ENCODE peak calls at places on chromosomes 13 and 19, in ten cellular contexts. One of them, this sample, is unnamed.

GRCh38 chr19:48644839-48645651 is 942 bp downstream of the CA11 start:
- DNase-seq in kidney epithelial cell: no peak
- DNase-seq in uterus: peak
- DNase-seq in astrocyte of the spinal cord: peak
- DNase-seq in IMR-90: peak
- DNase-seq in foreskin fibroblast: peak
- DNase-seq in stimulated activated effector memory CD8-positive, alpha-beta T cell treated with anti-CD3 and anti-CD28 coated beads, Interleukin-12 subunit alpha, Interleukin-12 subunit beta, amount 100 ng/mL, for 72 hours: peak
- DNase-seq in right lobe of liver: peak
- DNase-seq in stromal cell of bone marrow: peak
- DNase-seq in COLO829: peak
- DNase-seq in this sample: peak

GRCh38 chr19:5880196-5880595 is 9.9 kb upstream of the FUT5 start:
- DNase-seq in kidney epithelial cell: no peak
- DNase-seq in uterus: no peak
- DNase-seq in astrocyte of the spinal cord: no peak
- DNase-seq in IMR-90: no peak
- DNase-seq in foreskin fibroblast: no peak
- DNase-seq in stimulated activated effector memory CD8-positive, alpha-beta T cell treated with anti-CD3 and anti-CD28 coated beads, Interleukin-12 subunit alpha, Interleukin-12 subunit beta, amount 100 ng/mL, for 72 hours: no peak
- DNase-seq in right lobe of liver: no peak
- DNase-seq in stromal cell of bone marrow: no peak
- DNase-seq in COLO829: no peak
- DNase-seq in this sample: no peak

GRCh38 chr13:20258963-20259288 is 26.8 kb upstream of the GJB6 start:
- DNase-seq in kidney epithelial cell: no peak
- DNase-seq in uterus: no peak
- DNase-seq in astrocyte of the spinal cord: no peak
- DNase-seq in IMR-90: no peak
- DNase-seq in foreskin fibroblast: no peak
- DNase-seq in stimulated activated effector memory CD8-positive, alpha-beta T cell treated with anti-CD3 and anti-CD28 coated beads, Interleukin-12 subunit alpha, Interleukin-12 subunit beta, amount 100 ng/mL, for 72 hours: no peak
- DNase-seq in right lobe of liver: no peak
- DNase-seq in stromal cell of bone marrow: no peak
- DNase-seq in COLO829: no peak
- DNase-seq in this sample: no peak

GRCh38 chr19:36093146-36093662 is 17.7 kb upstream of the OVOL3 start:
- DNase-seq in kidney epithelial cell: no peak
- DNase-seq in uterus: no peak
- DNase-seq in astrocyte of the spinal cord: no peak
- DNase-seq in IMR-90: no peak
- DNase-seq in foreskin fibroblast: no peak
- DNase-seq in stimulated activated effector memory CD8-positive, alpha-beta T cell treated with anti-CD3 and anti-CD28 coated beads, Interleukin-12 subunit alpha, Interleukin-12 subunit beta, amount 100 ng/mL, for 72 hours: no peak
- DNase-seq in right lobe of liver: no peak
- DNase-seq in stromal cell of bone marrow: peak
- DNase-seq in COLO829: no peak
- DNase-seq in this sample: no peak

GRCh38 chr19:35223856-35224505 is 4.6 kb downstream of the FAM187B start:
- DNase-seq in kidney epithelial cell: no peak
- DNase-seq in uterus: no peak
- DNase-seq in astrocyte of the spinal cord: no peak
- DNase-seq in IMR-90: no peak
- DNase-seq in foreskin fibroblast: peak
- DNase-seq in stimulated activated effector memory CD8-positive, alpha-beta T cell treated with anti-CD3 and anti-CD28 coated beads, Interleukin-12 subunit alpha, Interleukin-12 subunit beta, amount 100 ng/mL, for 72 hours: no peak
- DNase-seq in right lobe of liver: peak
- DNase-seq in stromal cell of bone marrow: no peak
- DNase-seq in COLO829: no peak
- DNase-seq in this sample: no peak

GRCh38 chr19:19562665-19563347 is 24.7 kb downstream of the CILP2 start:
- DNase-seq in kidney epithelial cell: no peak
- DNase-seq in uterus: no peak
- DNase-seq in astrocyte of the spinal cord: no peak
- DNase-seq in IMR-90: no peak
- DNase-seq in foreskin fibroblast: no peak
- DNase-seq in stimulated activated effector memory CD8-positive, alpha-beta T cell treated with anti-CD3 and anti-CD28 coated beads, Interleukin-12 subunit alpha, Interleukin-12 subunit beta, amount 100 ng/mL, for 72 hours: no peak
- DNase-seq in right lobe of liver: no peak
- DNase-seq in stromal cell of bone marrow: no peak
- DNase-seq in COLO829: no peak
- DNase-seq in this sample: no peak

GRCh38 chr19:45110811-45111210 is 17.8 kb downstream of the PPP1R37 start:
- DNase-seq in kidney epithelial cell: no peak
- DNase-seq in uterus: no peak
- DNase-seq in astrocyte of the spinal cord: no peak
- DNase-seq in IMR-90: no peak
- DNase-seq in foreskin fibroblast: no peak
- DNase-seq in stimulated activated effector memory CD8-positive, alpha-beta T cell treated with anti-CD3 and anti-CD28 coated beads, Interleukin-12 subunit alpha, Interleukin-12 subunit beta, amount 100 ng/mL, for 72 hours: no peak
- DNase-seq in right lobe of liver: no peak
- DNase-seq in stromal cell of bone marrow: no peak
- DNase-seq in COLO829: no peak
- DNase-seq in this sample: no peak

GRCh38 chr13:114032121-114032799 is 58.4 kb upstream of the C13orf46 start:
- DNase-seq in kidney epithelial cell: no peak
- DNase-seq in uterus: peak
- DNase-seq in astrocyte of the spinal cord: peak
- DNase-seq in IMR-90: peak
- DNase-seq in foreskin fibroblast: peak
- DNase-seq in stimulated activated effector memory CD8-positive, alpha-beta T cell treated with anti-CD3 and anti-CD28 coated beads, Interleukin-12 subunit alpha, Interleukin-12 subunit beta, amount 100 ng/mL, for 72 hours: no peak
- DNase-seq in right lobe of liver: no peak
- DNase-seq in stromal cell of bone marrow: no peak
- DNase-seq in COLO829: no peak
- DNase-seq in this sample: peak

GRCh38 chr19:46925548-46925950 is 64.8 kb downstream of the ARHGAP35 start:
- DNase-seq in kidney epithelial cell: no peak
- DNase-seq in uterus: no peak
- DNase-seq in astrocyte of the spinal cord: no peak
- DNase-seq in IMR-90: no peak
- DNase-seq in foreskin fibroblast: no peak
- DNase-seq in stimulated activated effector memory CD8-positive, alpha-beta T cell treated with anti-CD3 and anti-CD28 coated beads, Interleukin-12 subunit alpha, Interleukin-12 subunit beta, amount 100 ng/mL, for 72 hours: no peak
- DNase-seq in right lobe of liver: peak
- DNase-seq in stromal cell of bone marrow: no peak
- DNase-seq in COLO829: no peak
- DNase-seq in this sample: peak

GRCh38 chr19:45142728-45143115 is 18.1 kb downstream of the NKPD1 start:
- DNase-seq in kidney epithelial cell: no peak
- DNase-seq in uterus: no peak
- DNase-seq in astrocyte of the spinal cord: no peak
- DNase-seq in IMR-90: no peak
- DNase-seq in foreskin fibroblast: no peak
- DNase-seq in stimulated activated effector memory CD8-positive, alpha-beta T cell treated with anti-CD3 and anti-CD28 coated beads, Interleukin-12 subunit alpha, Interleukin-12 subunit beta, amount 100 ng/mL, for 72 hours: no peak
- DNase-seq in right lobe of liver: no peak
- DNase-seq in stromal cell of bone marrow: no peak
- DNase-seq in COLO829: no peak
- DNase-seq in this sample: no peak

GRCh38 chr13:101576977-101577376 is 124.5 kb downstream of the ITGBL1 start:
- DNase-seq in kidney epithelial cell: no peak
- DNase-seq in uterus: no peak
- DNase-seq in astrocyte of the spinal cord: no peak
- DNase-seq in IMR-90: no peak
- DNase-seq in foreskin fibroblast: no peak
- DNase-seq in stimulated activated effector memory CD8-positive, alpha-beta T cell treated with anti-CD3 and anti-CD28 coated beads, Interleukin-12 subunit alpha, Interleukin-12 subunit beta, amount 100 ng/mL, for 72 hours: no peak
- DNase-seq in right lobe of liver: no peak
- DNase-seq in stromal cell of bone marrow: no peak
- DNase-seq in COLO829: no peak
- DNase-seq in this sample: no peak

GRCh38 chr19:17205237-17206140 is 9.7 kb upstream of the USE1 start:
- DNase-seq in kidney epithelial cell: no peak
- DNase-seq in uterus: peak
- DNase-seq in astrocyte of the spinal cord: peak
- DNase-seq in IMR-90: peak
- DNase-seq in foreskin fibroblast: peak
- DNase-seq in stimulated activated effector memory CD8-positive, alpha-beta T cell treated with anti-CD3 and anti-CD28 coated beads, Interleukin-12 subunit alpha, Interleukin-12 subunit beta, amount 100 ng/mL, for 72 hours: peak
- DNase-seq in right lobe of liver: peak
- DNase-seq in stromal cell of bone marrow: no peak
- DNase-seq in COLO829: peak
- DNase-seq in this sample: peak

GRCh38 chr19:51779703-51780102 is 15.3 kb upstream of the FPR3 start:
- DNase-seq in kidney epithelial cell: no peak
- DNase-seq in uterus: no peak
- DNase-seq in astrocyte of the spinal cord: no peak
- DNase-seq in IMR-90: no peak
- DNase-seq in foreskin fibroblast: no peak
- DNase-seq in stimulated activated effector memory CD8-positive, alpha-beta T cell treated with anti-CD3 and anti-CD28 coated beads, Interleukin-12 subunit alpha, Interleukin-12 subunit beta, amount 100 ng/mL, for 72 hours: no peak
- DNase-seq in right lobe of liver: no peak
- DNase-seq in stromal cell of bone marrow: no peak
- DNase-seq in COLO829: no peak
- DNase-seq in this sample: no peak

GRCh38 chr19:42628411-42629135 is 33.8 kb upstream of the CEACAM8 start:
- DNase-seq in kidney epithelial cell: no peak
- DNase-seq in uterus: no peak
- DNase-seq in astrocyte of the spinal cord: no peak
- DNase-seq in IMR-90: no peak
- DNase-seq in foreskin fibroblast: peak
- DNase-seq in stimulated activated effector memory CD8-positive, alpha-beta T cell treated with anti-CD3 and anti-CD28 coated beads, Interleukin-12 subunit alpha, Interleukin-12 subunit beta, amount 100 ng/mL, for 72 hours: no peak
- DNase-seq in right lobe of liver: no peak
- DNase-seq in stromal cell of bone marrow: no peak
- DNase-seq in COLO829: no peak
- DNase-seq in this sample: no peak

GRCh38 chr19:43470288-43470687 is 4.9 kb upstream of the LYPD3 start:
- DNase-seq in kidney epithelial cell: no peak
- DNase-seq in uterus: no peak
- DNase-seq in astrocyte of the spinal cord: peak
- DNase-seq in IMR-90: peak
- DNase-seq in foreskin fibroblast: peak
- DNase-seq in stimulated activated effector memory CD8-positive, alpha-beta T cell treated with anti-CD3 and anti-CD28 coated beads, Interleukin-12 subunit alpha, Interleukin-12 subunit beta, amount 100 ng/mL, for 72 hours: no peak
- DNase-seq in right lobe of liver: no peak
- DNase-seq in stromal cell of bone marrow: no peak
- DNase-seq in COLO829: no peak
- DNase-seq in this sample: no peak

GRCh38 chr19:56253737-56254136 is 18.8 kb upstream of the EDDM13 start:
- DNase-seq in kidney epithelial cell: peak
- DNase-seq in uterus: no peak
- DNase-seq in astrocyte of the spinal cord: peak
- DNase-seq in IMR-90: peak
- DNase-seq in foreskin fibroblast: peak
- DNase-seq in stimulated activated effector memory CD8-positive, alpha-beta T cell treated with anti-CD3 and anti-CD28 coated beads, Interleukin-12 subunit alpha, Interleukin-12 subunit beta, amount 100 ng/mL, for 72 hours: no peak
- DNase-seq in right lobe of liver: no peak
- DNase-seq in stromal cell of bone marrow: peak
- DNase-seq in COLO829: peak
- DNase-seq in this sample: peak

GRCh38 chr19:47228168-47228936 is 2.6 kb downstream of the BBC3 start:
- DNase-seq in kidney epithelial cell: no peak
- DNase-seq in uterus: peak
- DNase-seq in astrocyte of the spinal cord: peak
- DNase-seq in IMR-90: peak
- DNase-seq in foreskin fibroblast: peak
- DNase-seq in stimulated activated effector memory CD8-positive, alpha-beta T cell treated with anti-CD3 and anti-CD28 coated beads, Interleukin-12 subunit alpha, Interleukin-12 subunit beta, amount 100 ng/mL, for 72 hours: peak
- DNase-seq in right lobe of liver: peak
- DNase-seq in stromal cell of bone marrow: no peak
- DNase-seq in COLO829: no peak
- DNase-seq in this sample: no peak

GRCh38 chr13:65036999-65037398 is 2193.1 kb downstream of the PCDH9 start:
- DNase-seq in kidney epithelial cell: no peak
- DNase-seq in uterus: no peak
- DNase-seq in astrocyte of the spinal cord: no peak
- DNase-seq in IMR-90: no peak
- DNase-seq in foreskin fibroblast: no peak
- DNase-seq in stimulated activated effector memory CD8-positive, alpha-beta T cell treated with anti-CD3 and anti-CD28 coated beads, Interleukin-12 subunit alpha, Interleukin-12 subunit beta, amount 100 ng/mL, for 72 hours: no peak
- DNase-seq in right lobe of liver: no peak
- DNase-seq in stromal cell of bone marrow: no peak
- DNase-seq in COLO829: no peak
- DNase-seq in this sample: no peak

GRCh38 chr13:55937180-55937579 is 1203.5 kb upstream of the PRR20A start:
- DNase-seq in kidney epithelial cell: no peak
- DNase-seq in uterus: no peak
- DNase-seq in astrocyte of the spinal cord: no peak
- DNase-seq in IMR-90: no peak
- DNase-seq in foreskin fibroblast: no peak
- DNase-seq in stimulated activated effector memory CD8-positive, alpha-beta T cell treated with anti-CD3 and anti-CD28 coated beads, Interleukin-12 subunit alpha, Interleukin-12 subunit beta, amount 100 ng/mL, for 72 hours: no peak
- DNase-seq in right lobe of liver: no peak
- DNase-seq in stromal cell of bone marrow: no peak
- DNase-seq in COLO829: no peak
- DNase-seq in this sample: no peak

GRCh38 chr13:24159921-24160324 is 597 bp upstream of the SPATA13 start:
- DNase-seq in kidney epithelial cell: peak
- DNase-seq in uterus: no peak
- DNase-seq in astrocyte of the spinal cord: no peak
- DNase-seq in IMR-90: no peak
- DNase-seq in foreskin fibroblast: peak
- DNase-seq in stimulated activated effector memory CD8-positive, alpha-beta T cell treated with anti-CD3 and anti-CD28 coated beads, Interleukin-12 subunit alpha, Interleukin-12 subunit beta, amount 100 ng/mL, for 72 hours: no peak
- DNase-seq in right lobe of liver: no peak
- DNase-seq in stromal cell of bone marrow: no peak
- DNase-seq in COLO829: no peak
- DNase-seq in this sample: no peak

GRCh38 chr19:4523306-4524110 is 5.2 kb upstream of the PLIN4 start:
- DNase-seq in kidney epithelial cell: no peak
- DNase-seq in uterus: no peak
- DNase-seq in astrocyte of the spinal cord: no peak
- DNase-seq in IMR-90: peak
- DNase-seq in foreskin fibroblast: peak
- DNase-seq in stimulated activated effector memory CD8-positive, alpha-beta T cell treated with anti-CD3 and anti-CD28 coated beads, Interleukin-12 subunit alpha, Interleukin-12 subunit beta, amount 100 ng/mL, for 72 hours: no peak
- DNase-seq in right lobe of liver: peak
- DNase-seq in stromal cell of bone marrow: no peak
- DNase-seq in COLO829: peak
- DNase-seq in this sample: peak

GRCh38 chr19:974564-975257 is 9.4 kb upstream of the WDR18 start:
- DNase-seq in kidney epithelial cell: no peak
- DNase-seq in uterus: no peak
- DNase-seq in astrocyte of the spinal cord: no peak
- DNase-seq in IMR-90: no peak
- DNase-seq in foreskin fibroblast: no peak
- DNase-seq in stimulated activated effector memory CD8-positive, alpha-beta T cell treated with anti-CD3 and anti-CD28 coated beads, Interleukin-12 subunit alpha, Interleukin-12 subunit beta, amount 100 ng/mL, for 72 hours: no peak
- DNase-seq in right lobe of liver: no peak
- DNase-seq in stromal cell of bone marrow: no peak
- DNase-seq in COLO829: no peak
- DNase-seq in this sample: no peak

GRCh38 chr19:53101518-53101917 is 1.7 kb downstream of the ZNF160 start:
- DNase-seq in kidney epithelial cell: no peak
- DNase-seq in uterus: no peak
- DNase-seq in astrocyte of the spinal cord: no peak
- DNase-seq in IMR-90: peak
- DNase-seq in foreskin fibroblast: peak
- DNase-seq in stimulated activated effector memory CD8-positive, alpha-beta T cell treated with anti-CD3 and anti-CD28 coated beads, Interleukin-12 subunit alpha, Interleukin-12 subunit beta, amount 100 ng/mL, for 72 hours: no peak
- DNase-seq in right lobe of liver: no peak
- DNase-seq in stromal cell of bone marrow: no peak
- DNase-seq in COLO829: no peak
- DNase-seq in this sample: no peak

GRCh38 chr13:25203256-25203794 is 31.2 kb upstream of the AMER2 start:
- DNase-seq in kidney epithelial cell: no peak
- DNase-seq in uterus: no peak
- DNase-seq in astrocyte of the spinal cord: no peak
- DNase-seq in IMR-90: no peak
- DNase-seq in foreskin fibroblast: no peak
- DNase-seq in stimulated activated effector memory CD8-positive, alpha-beta T cell treated with anti-CD3 and anti-CD28 coated beads, Interleukin-12 subunit alpha, Interleukin-12 subunit beta, amount 100 ng/mL, for 72 hours: no peak
- DNase-seq in right lobe of liver: no peak
- DNase-seq in stromal cell of bone marrow: peak
- DNase-seq in COLO829: no peak
- DNase-seq in this sample: no peak

GRCh38 chr13:65990684-65991083 is 1239.5 kb downstream of the PCDH9 start:
- DNase-seq in kidney epithelial cell: no peak
- DNase-seq in uterus: no peak
- DNase-seq in astrocyte of the spinal cord: no peak
- DNase-seq in IMR-90: no peak
- DNase-seq in foreskin fibroblast: no peak
- DNase-seq in stimulated activated effector memory CD8-positive, alpha-beta T cell treated with anti-CD3 and anti-CD28 coated beads, Interleukin-12 subunit alpha, Interleukin-12 subunit beta, amount 100 ng/mL, for 72 hours: no peak
- DNase-seq in right lobe of liver: no peak
- DNase-seq in stromal cell of bone marrow: no peak
- DNase-seq in COLO829: no peak
- DNase-seq in this sample: no peak

GRCh38 chr13:21583496-21583895 is 20.5 kb downstream of the MICU2 start:
- DNase-seq in kidney epithelial cell: no peak
- DNase-seq in uterus: no peak
- DNase-seq in astrocyte of the spinal cord: peak
- DNase-seq in IMR-90: peak
- DNase-seq in foreskin fibroblast: peak
- DNase-seq in stimulated activated effector memory CD8-positive, alpha-beta T cell treated with anti-CD3 and anti-CD28 coated beads, Interleukin-12 subunit alpha, Interleukin-12 subunit beta, amount 100 ng/mL, for 72 hours: no peak
- DNase-seq in right lobe of liver: no peak
- DNase-seq in stromal cell of bone marrow: no peak
- DNase-seq in COLO829: no peak
- DNase-seq in this sample: peak

GRCh38 chr19:40450664-40451063 is 6.5 kb upstream of the SERTAD3 start:
- DNase-seq in kidney epithelial cell: no peak
- DNase-seq in uterus: no peak
- DNase-seq in astrocyte of the spinal cord: no peak
- DNase-seq in IMR-90: no peak
- DNase-seq in foreskin fibroblast: no peak
- DNase-seq in stimulated activated effector memory CD8-positive, alpha-beta T cell treated with anti-CD3 and anti-CD28 coated beads, Interleukin-12 subunit alpha, Interleukin-12 subunit beta, amount 100 ng/mL, for 72 hours: no peak
- DNase-seq in right lobe of liver: no peak
- DNase-seq in stromal cell of bone marrow: no peak
- DNase-seq in COLO829: no peak
- DNase-seq in this sample: no peak

GRCh38 chr13:32168136-32168535 is 136.6 kb downstream of the FRY start:
- DNase-seq in kidney epithelial cell: no peak
- DNase-seq in uterus: no peak
- DNase-seq in astrocyte of the spinal cord: no peak
- DNase-seq in IMR-90: no peak
- DNase-seq in foreskin fibroblast: no peak
- DNase-seq in stimulated activated effector memory CD8-positive, alpha-beta T cell treated with anti-CD3 and anti-CD28 coated beads, Interleukin-12 subunit alpha, Interleukin-12 subunit beta, amount 100 ng/mL, for 72 hours: no peak
- DNase-seq in right lobe of liver: no peak
- DNase-seq in stromal cell of bone marrow: no peak
- DNase-seq in COLO829: no peak
- DNase-seq in this sample: no peak

This sample was measured in fibroblast of pulmonary artery.